ENCODE peak calls at places on chromosomes 6 and 20, in four cellular contexts. Z, G, O and Q are unnamed samples.
A peak's percentile ranks its signal among the peaks of the same experiment; 100 is the strongest.

GRCh38 chr6:146770275-146770964 is 171.6 kb downstream of the ADGB start:
- ATAC-seq in Z (peak; percentile 22), G (peak; percentile 75), O (peak; percentile 21), Q (no peak)

GRCh38 chr6:69622230-69622629 is 174.6 kb downstream of the LMBRD1 start:
- ATAC-seq in Z (no peak), G (no peak), O (no peak), Q (no peak)

GRCh38 chr6:16249971-16250370 is 11.6 kb downstream of the GMPR start:
- ATAC-seq in Z (no peak), G (no peak), O (no peak), Q (no peak)

GRCh38 chr20:10632681-10633509 is 40.9 kb downstream of the JAG1 start:
- ATAC-seq in Z (no peak), G (no peak), O (no peak), Q (no peak)

GRCh38 chr6:138546733-138547185 is 47.5 kb upstream of the NHSL1 start:
- ATAC-seq in Z (no peak), G (no peak), O (peak; percentile 8), Q (peak; percentile 16)

GRCh38 chr6:170223718-170224693 is 66.9 kb downstream of the DLL1 start:
- ATAC-seq in Z (no peak), G (no peak), O (no peak), Q (no peak)

GRCh38 chr20:4966826-4967751 is 34.2 kb downstream of the SLC23A2 start:
- ATAC-seq in Z (no peak), G (no peak), O (peak; percentile 84), Q (no peak)

GRCh38 chr20:47784599-47785320 is 521 bp downstream of the SULF2 start:
- ATAC-seq in Z (no peak), G (peak; percentile 51), O (peak; percentile 25), Q (peak; percentile 29)

GRCh38 chr20:4113996-4114603 is 98.7 kb upstream of the RNF24 start:
- ATAC-seq in Z (no peak), G (no peak), O (no peak), Q (no peak)

GRCh38 chr6:130620338-130620781 is 206.8 kb upstream of the SMLR1 start:
- ATAC-seq in Z (no peak), G (no peak), O (no peak), Q (no peak)

GRCh38 chr6:118316796-118317384 is 231.2 kb upstream of the PLN start:
- ATAC-seq in Z (no peak), G (no peak), O (peak; percentile 4), Q (peak; percentile 62)

GRCh38 chr6:109477725-109478124 is 5.3 kb downstream of the ZBTB24 start:
- ATAC-seq in Z (no peak), G (no peak), O (no peak), Q (peak; percentile 57)

GRCh38 chr20:62089393-62089792 is 23.7 kb upstream of the TAF4 start:
- ATAC-seq in Z (no peak), G (peak; percentile 44), O (no peak), Q (no peak)

GRCh38 chr6:163147988-163148387 is 266.5 kb upstream of the QKI start:
- ATAC-seq in Z (no peak), G (no peak), O (no peak), Q (no peak)

GRCh38 chr20:55684578-55684977 is 320.7 kb downstream of the CBLN4 start:
- ATAC-seq in Z (no peak), G (peak; percentile 67), O (no peak), Q (no peak)

GRCh38 chr6:105024803-105025202 is 67.9 kb downstream of the LIN28B start:
- ATAC-seq in Z (no peak), G (no peak), O (no peak), Q (no peak)